ENCODE peak calls at places on chromosomes 16 and 17, in nine cellular contexts. H is stimulated activated effector memory CD8-positive, alpha-beta T cell treated with anti-CD3 and anti-CD28 coated beads, Interleukin-12 subunit alpha, Interleukin-12 subunit beta, amount 100 ng/mL, for 72 hours; B is stimulated activated CD8-positive, alpha-beta memory T cell treated with anti-CD3 and anti-CD28 coated beads, Interleukin-7, amount 100 ng/mL, for 1 hour; J is lung; G is activated naive CD4-positive, alpha-beta T cell treated with Interleukin-2 at 50 U/mL for 16 hours; R is activated CD4-positive, alpha-beta T cell treated with anti-CD3 and anti-CD28 coated beads for 4 hours; T is retinal pigment epithelial cell; S is CD8-positive, alpha-beta T cell; Q is neural crest cell. I is an unnamed sample.

GRCh38 chr16:17246974-17247718 is 223.6 kb downstream of the XYLT1 start:
- DNase-seq in S (no peak), J (no peak), T (no peak), R (no peak), B (no peak), H (no peak), G (no peak), Q (no peak), I (no peak)

GRCh38 chr17:48567646-48568354 is 10.3 kb downstream of the HOXB4 start:
- DNase-seq in S (no peak), B (no peak), H (no peak), T (no peak), Q (no peak), R (no peak), J (no peak), G (no peak), I (no peak)

GRCh38 chr16:84599528-84600202 is 18.2 kb downstream of the COTL1 start:
- DNase-seq in J (peak), H (no peak), Q (peak), S (no peak), R (peak), T (no peak), B (no peak), G (peak), I (peak)

GRCh38 chr17:56679767-56680422 is 86.4 kb downstream of the NOG start:
- DNase-seq in S (no peak), T (no peak), Q (no peak), B (no peak), J (no peak), H (no peak), R (no peak), G (no peak), I (no peak)

GRCh38 chr17:5595831-5596230 is 11.5 kb upstream of the NLRP1 start:
- DNase-seq in T (no peak), H (no peak), Q (no peak), S (no peak), G (no peak), J (no peak), B (no peak), R (no peak), I (no peak)

GRCh38 chr17:2423271-2423670 is 22.4 kb upstream of the MNT start:
- DNase-seq in Q (no peak), S (no peak), B (no peak), H (no peak), T (peak), J (no peak), R (no peak), G (no peak), I (no peak)

GRCh38 chr17:67477687-67478086 is 100.6 kb downstream of the PITPNC1 start:
- DNase-seq in J (no peak), B (no peak), H (peak), R (peak), G (peak), Q (no peak), S (peak), T (no peak), I (no peak)

GRCh38 chr16:83301966-83302365 is 505.8 kb upstream of the HSBP1 start:
- DNase-seq in G (no peak), Q (no peak), J (no peak), T (no peak), R (no peak), S (no peak), H (no peak), B (no peak), I (no peak)

GRCh38 chr16:48687421-48688038 is 77.5 kb upstream of the N4BP1 start:
- DNase-seq in S (no peak), B (no peak), Q (peak), G (peak), R (no peak), T (peak), J (peak), H (no peak), I (peak)

GRCh38 chr17:37710344-37710886 is 34.4 kb downstream of the HNF1B start:
- DNase-seq in S (no peak), G (no peak), J (peak), Q (peak), T (peak), B (no peak), R (no peak), H (no peak), I (peak)

GRCh38 chr16:51624083-51624775 is 473.2 kb upstream of the SALL1 start:
- DNase-seq in H (no peak), B (no peak), J (no peak), G (no peak), Q (no peak), R (no peak), S (no peak), T (no peak), I (no peak)

GRCh38 chr16:525520-526180 is 1.9 kb upstream of the CAPN15 start:
- DNase-seq in S (no peak), J (no peak), T (peak), R (peak), G (peak), Q (no peak), H (peak), B (no peak), I (no peak)

GRCh38 chr16:29734826-29735225 is 11.0 kb downstream of the C16orf54 start:
- DNase-seq in B (no peak), Q (no peak), S (no peak), J (no peak), H (no peak), G (no peak), R (no peak), T (no peak), I (no peak)

GRCh38 chr17:50688168-50688719 is 19.5 kb downstream of the ANKRD40 start:
- DNase-seq in R (no peak), B (no peak), J (no peak), G (no peak), H (no peak), S (no peak), T (no peak), Q (no peak), I (peak)

GRCh38 chr16:2178321-2179106 is 17.9 kb downstream of the CASKIN1 start:
- DNase-seq in T (no peak), H (peak), Q (no peak), R (peak), S (peak), B (no peak), J (no peak), G (peak), I (no peak)